ENCODE peak calls at places on chromosomes 12 and 14, in four cellular contexts. E is cardiac muscle cell, Q is RWPE1, R is upper lobe of right lung. B is an unnamed sample.

GRCh38 chr14:91365552-91365951 is 52.1 kb downstream of the CCDC88C start:
- DNase-seq in E (no peak), Q (no peak), R (no peak), B (no peak)

GRCh38 chr14:100308112-100308792 is 2.0 kb upstream of the SLC25A29 start:
- DNase-seq in E (no peak), R (no peak), Q (no peak), B (no peak)

GRCh38 chr12:120652671-120653435 is 12.4 kb downstream of the CABP1 start:
- DNase-seq in R (no peak), E (no peak), Q (no peak), B (no peak)

GRCh38 chr14:99121027-99121875 is 150.7 kb downstream of the BCL11B start:
- DNase-seq in Q (no peak), R (no peak), E (no peak), B (no peak)

GRCh38 chr12:89497467-89497866 is 27.1 kb downstream of the GALNT4 start:
- DNase-seq in Q (no peak), E (no peak), R (no peak), B (no peak)

GRCh38 chr12:121748571-121749265 is 36.2 kb downstream of the TMEM120B start:
- DNase-seq in Q (no peak), R (no peak), E (peak; percentile 61), B (no peak)

GRCh38 chr12:28507055-28507454 is 316.8 kb downstream of the CCDC91 start:
- DNase-seq in Q (no peak), E (no peak), R (no peak), B (no peak)

GRCh38 chr14:72638021-72638420 is 255.9 kb downstream of the DPF3 start:
- DNase-seq in R (no peak), E (no peak), Q (peak; percentile 64), B (no peak)

GRCh38 chr14:70619708-70620107 is 19.3 kb upstream of the MED6 start:
- DNase-seq in Q (peak; percentile 19), R (no peak), E (no peak), B (no peak)

GRCh38 chr14:68811161-68811560 is 18.3 kb upstream of the ZFP36L1 start:
- DNase-seq in E (no peak), R (no peak), Q (no peak), B (no peak)

GRCh38 chr12:95820096-95820703 is 29.6 kb upstream of the NTN4 start:
- DNase-seq in E (peak; percentile 68), R (no peak), Q (peak; percentile 69), B (no peak)

GRCh38 chr12:25208554-25208953 is 13.5 kb downstream of the ETFRF1 start:
- DNase-seq in Q (no peak), E (no peak), R (no peak), B (no peak)

GRCh38 chr12:30700216-30700900 is 4.7 kb upstream of the IPO8 start:
- DNase-seq in E (no peak), Q (no peak), R (no peak), B (no peak)

GRCh38 chr12:91226-91625 is 24.7 kb downstream of the IQSEC3 start:
- DNase-seq in R (no peak), Q (no peak), E (no peak), B (no peak)

GRCh38 chr14:63443988-63444387 is 99.2 kb downstream of the PPP2R5E start:
- DNase-seq in R (no peak), E (no peak), Q (no peak), B (no peak)

GRCh38 chr12:67630373-67631088 is 18.0 kb upstream of the DYRK2 start:
- DNase-seq in Q (no peak), R (peak; percentile 67), E (no peak), B (no peak)

GRCh38 chr12:89364631-89365030 is 12.3 kb upstream of the DUSP6 start:
- DNase-seq in E (peak; percentile 41), R (no peak), Q (no peak), B (no peak)

GRCh38 chr14:102999227-102999895 is 58.0 kb downstream of the CDC42BPB start:
- DNase-seq in Q (no peak), E (no peak), R (no peak), B (no peak)

GRCh38 chr12:78799679-78800078 is 64.9 kb upstream of the SYT1 start:
- DNase-seq in E (no peak), Q (no peak), R (no peak), B (no peak)

GRCh38 chr12:78359530-78359929 is 505.0 kb upstream of the SYT1 start:
- DNase-seq in Q (no peak), E (peak; percentile 4), R (no peak), B (peak; percentile 77)

GRCh38 chr14:94542111-94542810 is 19.0 kb upstream of the SERPINA4 start:
- DNase-seq in Q (peak; percentile 23), E (no peak), R (no peak), B (no peak)

GRCh38 chr14:101595887-101596721 is 34.8 kb downstream of the DIO3 start:
- DNase-seq in E (no peak), R (no peak), Q (no peak), B (no peak)

GRCh38 chr14:63795532-63795931 is 57.3 kb upstream of the SYNE2 start:
- DNase-seq in R (no peak), Q (no peak), E (no peak), B (no peak)

GRCh38 chr12:2924019-2924418 is 33.3 kb downstream of the TULP3 start:
- DNase-seq in E (no peak), Q (no peak), R (no peak), B (peak; percentile 25)

GRCh38 chr12:54419088-54419887 is at the start of gene ITGA5:
- DNase-seq in E (peak; percentile 69), R (peak; percentile 87), Q (peak; percentile 93), B (peak; percentile 96)

GRCh38 chr14:61227893-61228591 is 53.1 kb downstream of the TMEM30B start:
- DNase-seq in Q (no peak), E (no peak), R (no peak), B (no peak)

GRCh38 chr12:87200289-87200979 is 828.8 kb downstream of the C12orf50 start:
- DNase-seq in E (peak; percentile 30), R (no peak), Q (peak; percentile 4), B (no peak)

GRCh38 chr12:46208370-46208769 is 60.5 kb downstream of the SLC38A1 start:
- DNase-seq in E (no peak), Q (no peak), R (no peak), B (no peak)

GRCh38 chr12:46212108-46212982 is 56.5 kb downstream of the SLC38A1 start:
- DNase-seq in R (no peak), E (no peak), Q (no peak), B (no peak)

GRCh38 chr12:46210835-46211439 is 57.9 kb downstream of the SLC38A1 start:
- DNase-seq in Q (no peak), E (no peak), R (no peak), B (no peak)

GRCh38 chr12:46209165-46209564 is 59.7 kb downstream of the SLC38A1 start:
- DNase-seq in R (no peak), E (no peak), Q (no peak), B (no peak)

GRCh38 chr12:46209914-46210834 is 58.7 kb downstream of the SLC38A1 start:
- DNase-seq in R (peak; percentile 84), Q (peak; percentile 56), E (peak; percentile 37), B (peak; percentile 72)
- H3K27ac ChIP-seq in R (peak overlapping the region; percentile 39), Q (peak overlapping the region; percentile 55), E (peak overlapping the region; percentile 68), B (peak overlapping the region; percentile 74)

GRCh38 chr12:64452559-64453329 is 824 bp downstream of the TBK1 start:
- DNase-seq in E (peak; percentile 13), Q (peak; percentile 89), R (no peak), B (no peak)
- H3K27ac ChIP-seq in E (peak overlapping the region; percentile 86), Q (peak overlapping the region; percentile 97), R (peak overlapping the region; percentile 96), B (peak overlapping the region; percentile 97)

GRCh38 chr12:110937104-110937641 is 16.8 kb upstream of the MYL2 start:
- DNase-seq in E (peak; percentile 78), Q (peak; percentile 46), R (peak; percentile 74), B (no peak)
- H3K27ac ChIP-seq in E (no peak overlapping the region), Q (no peak overlapping the region), R (no peak overlapping the region), B (no peak overlapping the region)

DNA sequence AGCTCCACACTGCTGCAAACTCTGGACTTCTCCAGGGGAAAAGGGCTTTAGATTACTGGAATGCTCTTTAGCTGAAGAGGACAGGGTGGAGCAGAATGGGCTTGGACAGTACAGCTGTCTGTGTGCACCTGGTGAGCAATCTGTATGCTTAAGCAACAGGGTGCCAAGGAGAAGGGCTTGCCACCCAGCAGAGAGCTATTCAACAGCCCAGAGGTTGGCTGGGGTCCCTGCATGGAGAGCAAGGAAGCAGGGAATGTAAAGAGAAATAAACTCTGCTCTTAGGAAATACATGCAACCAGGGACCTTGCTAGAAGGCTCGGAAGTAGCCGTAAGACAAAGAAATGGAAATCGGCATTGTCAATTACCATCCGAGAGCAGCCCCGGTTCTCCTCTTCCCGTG is 53.0 kb upstream of the CORO1C start:
- DNase-seq in E (peak; percentile 37), R (no peak), Q (no peak), B (no peak)
- H3K27ac ChIP-seq in E (peak overlapping the region; percentile 69), R (peak overlapping the region; percentile 36), Q (peak overlapping the region; percentile 68), B (peak overlapping the region; percentile 75)

GRCh38 chr12:59403259-59403932 is 192.4 kb upstream of the SLC16A7 start:
- DNase-seq in Q (peak; percentile 50), E (peak; percentile 80), R (no peak), B (no peak)

GRCh38 chr12:59405992-59406391 is 189.8 kb upstream of the SLC16A7 start:
- DNase-seq in Q (no peak), R (no peak), E (no peak), B (no peak)

GRCh38 chr12:59404109-59404650 is 191.6 kb upstream of the SLC16A7 start:
- DNase-seq in Q (no peak), E (no peak), R (no peak), B (no peak)

GRCh38 chr12:59407799-59408198 is 188.0 kb upstream of the SLC16A7 start:
- DNase-seq in R (no peak), Q (no peak), E (no peak), B (no peak)

GRCh38 chr12:59408431-59408830 is 187.4 kb upstream of the SLC16A7 start:
- DNase-seq in R (no peak), Q (peak; percentile 3), E (no peak), B (no peak)
- H3K27ac ChIP-seq in R (no peak overlapping the region), Q (no peak overlapping the region), E (no peak overlapping the region), B (no peak overlapping the region)

GRCh38 chr12:5204271-5204670 is 160.6 kb downstream of the KCNA5 start:
- DNase-seq in E (no peak), R (no peak), Q (no peak), B (no peak)
- H3K27ac ChIP-seq in E (no peak overlapping the region), R (no peak overlapping the region), Q (no peak overlapping the region), B (no peak overlapping the region)

DNA sequence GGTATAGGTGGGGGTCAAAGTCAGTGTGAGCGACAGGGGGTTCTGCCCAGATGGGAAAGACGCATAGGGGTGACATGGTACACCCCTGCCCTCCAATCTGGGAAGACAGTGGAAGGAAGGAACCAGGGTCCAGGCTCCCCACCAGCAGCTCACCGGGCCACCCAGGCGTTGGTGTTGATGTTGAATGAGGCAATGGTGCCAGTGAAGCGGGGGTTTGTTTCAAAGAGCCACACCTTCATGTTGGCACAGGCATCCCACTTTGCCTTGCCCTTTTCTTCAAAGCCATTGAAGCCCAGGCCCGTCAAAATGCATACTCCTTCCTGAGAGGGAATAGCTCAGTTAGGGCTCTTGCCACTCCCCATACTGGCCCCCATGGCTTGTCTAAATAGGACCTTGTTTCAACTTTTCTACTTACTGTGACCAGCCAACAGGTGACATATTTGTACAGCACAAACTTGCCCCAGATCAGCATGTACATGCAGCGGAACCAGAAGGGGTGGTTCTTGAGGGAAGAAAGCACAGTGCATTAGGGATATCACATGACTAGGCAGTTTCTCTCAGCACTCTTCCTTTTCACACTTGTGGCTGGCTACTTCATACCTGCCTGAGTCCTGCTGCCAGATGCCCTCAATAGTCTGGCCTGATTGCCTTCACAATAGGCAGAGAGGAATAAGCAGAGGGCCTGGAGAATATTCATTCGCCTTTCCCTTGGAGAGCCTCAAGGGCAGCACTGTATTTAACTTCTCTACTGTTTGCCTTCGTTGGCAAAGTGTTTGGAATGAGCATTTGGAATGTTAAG is 7.7 kb downstream of the EMG1 start:
- DNase-seq in Q (no peak), E (no peak), R (no peak), B (no peak)
- H3K27ac ChIP-seq in Q (peak overlapping the region; percentile 62), E (peak overlapping the region; percentile 76), R (peak overlapping the region; percentile 55), B (no peak overlapping the region)

GRCh38 chr14:104637546-104638003 is 33.0 kb upstream of the TMEM179 start:
- DNase-seq in E (no peak), Q (no peak), R (no peak), B (no peak)
- H3K27ac ChIP-seq in E (no peak overlapping the region), Q (no peak overlapping the region), R (no peak overlapping the region), B (no peak overlapping the region)

B was measured in sigmoid colon.